ENCODE peak calls at places on chromosomes 5 and 9, in eight cellular contexts. P, L, C, N, U, K, D and V are unnamed samples.

GRCh38 chr9:136807281-136808074 is at the start of gene RABL6:
- DNase-seq in P (no peak), L (peak), C (no peak), N (peak), U (peak), K (peak), D (peak), V (peak)

GRCh38 chr9:134630861-134631260 is 10.7 kb upstream of the COL5A1 start:
- DNase-seq in P (no peak), L (no peak), C (no peak), N (no peak), U (no peak), K (no peak), D (no peak), V (no peak)

GRCh38 chr9:76810377-76810957 is 46.2 kb downstream of the PCA3 start:
- DNase-seq in P (peak), L (peak), C (peak), N (no peak), U (peak), K (peak), D (peak), V (peak)

GRCh38 chr9:87541663-87542062 is 44.0 kb downstream of the DAPK1 start:
- DNase-seq in P (no peak), L (no peak), C (no peak), N (no peak), U (no peak), K (no peak), D (no peak), V (no peak)

GRCh38 chr5:59893436-59894227 is at the start of gene PDE4D:
- DNase-seq in P (no peak), L (peak), C (peak), N (peak), U (no peak), K (peak), D (peak), V (peak)

GRCh38 chr5:14114615-14115251 is 28.4 kb upstream of the TRIO start:
- DNase-seq in P (no peak), L (peak), C (no peak), N (no peak), U (no peak), K (no peak), D (no peak), V (peak)

GRCh38 chr5:100616291-100616690 is 81.1 kb downstream of the FAM174A start:
- DNase-seq in P (no peak), L (no peak), C (no peak), N (no peak), U (no peak), K (no peak), D (no peak), V (no peak)

GRCh38 chr9:129476821-129477611 is 143.9 kb downstream of the C9orf50 start:
- DNase-seq in P (no peak), L (no peak), C (no peak), N (peak), U (peak), K (peak), D (no peak), V (no peak)

GRCh38 chr5:95759634-95760033 is 28.5 kb downstream of the RHOBTB3 start:
- DNase-seq in P (no peak), L (peak), C (no peak), N (no peak), U (peak), K (peak), D (peak), V (peak)

GRCh38 chr5:139745121-139745799 is 50.3 kb upstream of the PSD2 start:
- DNase-seq in P (peak), L (peak), C (peak), N (peak), U (no peak), K (peak), D (peak), V (peak)

DNA sequence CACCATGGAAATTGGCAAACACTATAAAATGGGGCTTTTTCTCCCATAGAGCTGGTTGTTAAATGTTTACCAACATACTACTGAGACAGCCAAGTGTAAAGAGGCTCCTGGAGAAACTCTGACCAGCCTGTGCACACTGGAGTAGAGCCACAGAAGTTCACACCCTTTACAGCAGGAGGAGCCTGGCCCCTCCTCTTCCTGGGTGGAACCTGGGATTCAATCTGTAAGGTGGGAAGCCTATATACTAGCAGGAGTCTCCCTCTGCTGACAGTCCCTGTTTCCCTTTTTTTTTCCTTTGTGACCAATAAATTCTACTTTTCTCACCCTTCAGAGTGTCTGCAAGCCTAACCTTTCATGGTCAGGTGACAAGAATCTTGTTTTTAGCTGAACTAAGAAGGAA is 10.4 kb upstream of the SLC30A5 start:
- DNase-seq in P (no peak), L (peak), C (no peak), N (no peak), U (peak), K (no peak), D (no peak), V (no peak)
- TF ChIP-seq CTCF in P (no peak), L (no peak), C (no peak), N (no peak), U (peak), K (no peak), D (no peak), V (peak)

DNA sequence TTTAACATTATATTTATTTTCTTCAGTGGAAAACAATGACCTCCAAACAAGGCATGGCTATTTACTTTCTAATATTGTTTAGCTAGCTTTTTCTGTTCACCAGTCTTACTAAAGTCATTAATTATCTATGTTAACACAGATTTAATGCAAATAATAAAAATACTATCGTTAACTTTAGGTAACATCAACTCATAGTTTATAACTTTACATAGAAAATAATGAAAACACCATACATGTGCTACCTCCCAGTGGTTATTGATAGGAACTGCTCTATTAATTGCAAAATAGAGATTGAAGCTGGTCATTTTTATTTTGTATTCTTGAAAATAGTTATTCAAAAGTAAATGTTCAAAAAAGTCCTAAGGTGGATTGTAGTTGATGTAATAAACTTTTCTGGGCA is 78.3 kb upstream of the HCN1 start:
- DNase-seq in P (no peak), L (no peak), C (no peak), N (no peak), U (no peak), K (no peak), D (no peak), V (no peak)
- TF ChIP-seq CTCF in P (no peak), L (no peak), C (no peak), N (no peak), U (no peak), K (peak), D (no peak), V (peak)

GRCh38 chr9:94613003-94613402 is 19.4 kb upstream of the FBP2 start:
- DNase-seq in P (no peak), L (no peak), C (no peak), N (no peak), U (no peak), K (no peak), D (no peak), V (no peak)
- TF ChIP-seq CTCF in P (peak), L (no peak), C (no peak), N (no peak), U (peak), K (no peak), D (no peak), V (peak)

DNA sequence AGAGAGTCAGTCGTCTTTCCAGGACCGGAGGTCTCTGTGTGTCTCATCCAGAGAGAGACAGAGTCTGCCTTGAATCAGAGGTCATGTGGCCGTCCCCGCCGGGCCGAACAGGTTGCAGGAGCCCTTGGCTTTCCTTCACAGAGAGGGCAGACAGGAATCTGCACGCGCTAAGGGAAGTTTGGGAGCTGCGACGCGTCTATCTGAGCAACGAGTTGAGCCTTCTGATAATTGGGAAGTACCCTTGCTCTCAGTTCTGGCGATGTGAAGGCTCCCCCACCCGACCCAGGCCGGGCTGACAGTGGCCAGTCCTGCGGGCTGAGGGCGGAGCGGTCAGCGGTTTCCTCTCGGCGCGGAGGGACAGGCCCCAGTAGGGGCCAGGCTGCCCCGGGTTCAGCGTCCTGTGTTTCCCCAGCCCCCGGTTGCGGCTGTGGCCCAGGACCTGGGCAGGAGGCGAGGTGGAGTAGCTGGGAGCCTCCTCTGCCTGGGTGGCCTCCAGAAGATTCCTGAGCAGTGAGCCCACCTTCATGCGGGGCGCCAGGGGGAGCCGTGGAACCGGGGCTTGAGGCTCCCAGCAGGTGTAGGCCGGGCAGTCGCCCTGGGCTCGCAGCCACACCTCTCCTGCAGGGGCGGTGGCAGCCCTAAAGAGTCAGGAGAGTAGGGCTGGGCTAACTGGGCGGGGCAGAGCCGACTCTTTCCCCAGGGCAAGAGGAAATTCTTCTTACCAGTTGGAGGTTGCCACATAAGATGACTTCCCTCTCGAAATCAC is 13.8 kb downstream of the NR2F1 start:
- DNase-seq in P (no peak), L (no peak), C (no peak), N (no peak), U (peak), K (no peak), D (no peak), V (no peak)
- TF ChIP-seq CTCF in P (no peak), L (no peak), C (peak), N (no peak), U (peak), K (no peak), D (no peak), V (no peak)

GRCh38 chr5:89233462-89233861 is 350.5 kb upstream of the MEF2C start:
- DNase-seq in P (no peak), L (no peak), C (no peak), N (no peak), U (no peak), K (no peak), D (no peak), V (no peak)

GRCh38 chr5:89241186-89241585 is 358.2 kb upstream of the MEF2C start:
- DNase-seq in P (peak), L (peak), C (peak), N (no peak), U (no peak), K (peak), D (peak), V (no peak)

GRCh38 chr5:89232139-89232603 is 349.2 kb upstream of the MEF2C start:
- DNase-seq in P (no peak), L (no peak), C (no peak), N (no peak), U (no peak), K (peak), D (no peak), V (no peak)

DNA sequence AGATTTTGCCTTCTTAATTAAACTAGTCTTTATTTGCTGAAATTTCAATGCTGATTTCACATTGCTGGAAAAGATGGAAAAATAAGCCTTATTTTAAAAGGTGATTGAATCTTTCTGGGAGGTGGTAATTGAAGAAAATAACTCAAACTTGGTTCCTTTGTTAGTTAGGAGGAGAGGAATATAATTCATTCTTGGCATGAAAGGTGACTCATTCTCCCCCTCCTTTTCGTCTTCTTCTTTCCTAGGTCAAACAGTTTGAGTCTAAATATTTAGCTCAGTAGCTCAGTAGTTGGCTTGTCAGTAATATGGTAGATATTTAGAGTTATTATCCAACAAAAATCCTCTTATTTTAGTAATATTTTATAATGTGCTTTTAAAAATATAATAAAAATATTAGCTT is 353.9 kb upstream of the MEF2C start:
- DNase-seq in P (no peak), L (no peak), C (no peak), N (no peak), U (no peak), K (peak), D (no peak), V (no peak)
- TF ChIP-seq CTCF in P (no peak), L (no peak), C (no peak), N (no peak), U (no peak), K (no peak), D (no peak), V (no peak)

GRCh38 chr5:6721442-6721841 is 8.2 kb downstream of the TENT4A start:
- DNase-seq in P (no peak), L (no peak), C (no peak), N (peak), U (no peak), K (no peak), D (no peak), V (no peak)
- TF ChIP-seq CTCF in P (no peak), L (no peak), C (no peak), N (no peak), U (peak), K (no peak), D (no peak), V (peak)